ENCODE peak calls at places on chromosomes 4 and X, in five cellular contexts. One of them, this sample, is unnamed.

GRCh38 chr4:123365412-123365811 is 31.2 kb upstream of the SPRY1 start:
- DNase-seq in pancreas: no peak
- DNase-seq in GM12878: no peak
- DNase-seq in lower leg skin: no peak
- DNase-seq in left lung: no peak
- DNase-seq in this sample: no peak

GRCh38 chr4:70722199-70722791 is 531 bp downstream of the RUFY3 start:
- DNase-seq in pancreas: no peak
- DNase-seq in GM12878: no peak
- DNase-seq in lower leg skin: no peak
- DNase-seq in left lung: no peak
- DNase-seq in this sample: peak; percentile 68

GRCh38 chrX:966396-967070 is 245.9 kb downstream of the CRLF2 start:
- DNase-seq in pancreas: no peak
- DNase-seq in GM12878: no peak
- DNase-seq in lower leg skin: peak; percentile 54
- DNase-seq in left lung: peak; percentile 41
- DNase-seq in this sample: no peak

GRCh38 chrX:50813843-50814661 is at the start of gene SHROOM4:
- DNase-seq in pancreas: peak; percentile 22
- DNase-seq in GM12878: no peak
- DNase-seq in lower leg skin: peak; percentile 84
- DNase-seq in left lung: peak; percentile 87
- DNase-seq in this sample: peak; percentile 19

GRCh38 chrX:154607370-154607769 is 11.7 kb downstream of the CTAG1B start:
- DNase-seq in pancreas: no peak
- DNase-seq in GM12878: no peak
- DNase-seq in lower leg skin: peak; percentile 61
- DNase-seq in left lung: no peak
- DNase-seq in this sample: no peak

GRCh38 chrX:71198066-71198465 is 25.0 kb upstream of the GJB1 start:
- DNase-seq in pancreas: no peak
- DNase-seq in GM12878: peak; percentile 56
- DNase-seq in lower leg skin: no peak
- DNase-seq in left lung: no peak
- DNase-seq in this sample: no peak

GRCh38 chr4:56858302-56858644 is 36.8 kb upstream of the SPINK2 start:
- DNase-seq in pancreas: no peak
- DNase-seq in GM12878: no peak
- DNase-seq in lower leg skin: no peak
- DNase-seq in left lung: no peak
- DNase-seq in this sample: no peak

GRCh38 chr4:2860391-2861348 is 17.0 kb downstream of the ADD1 start:
- DNase-seq in pancreas: no peak
- DNase-seq in GM12878: no peak
- DNase-seq in lower leg skin: no peak
- DNase-seq in left lung: no peak
- DNase-seq in this sample: peak; percentile 41

GRCh38 chr4:33625762-33626161 is 2618.6 kb downstream of the ARAP2 start:
- DNase-seq in pancreas: no peak
- DNase-seq in GM12878: no peak
- DNase-seq in lower leg skin: no peak
- DNase-seq in left lung: no peak
- DNase-seq in this sample: no peak
- TF ChIP-seq CTCF in pancreas: no peak
- TF ChIP-seq CTCF in GM12878: no peak
- TF ChIP-seq CTCF in lower leg skin: no peak
- TF ChIP-seq CTCF in left lung: no peak
- TF ChIP-seq CTCF in this sample: no peak

DNA sequence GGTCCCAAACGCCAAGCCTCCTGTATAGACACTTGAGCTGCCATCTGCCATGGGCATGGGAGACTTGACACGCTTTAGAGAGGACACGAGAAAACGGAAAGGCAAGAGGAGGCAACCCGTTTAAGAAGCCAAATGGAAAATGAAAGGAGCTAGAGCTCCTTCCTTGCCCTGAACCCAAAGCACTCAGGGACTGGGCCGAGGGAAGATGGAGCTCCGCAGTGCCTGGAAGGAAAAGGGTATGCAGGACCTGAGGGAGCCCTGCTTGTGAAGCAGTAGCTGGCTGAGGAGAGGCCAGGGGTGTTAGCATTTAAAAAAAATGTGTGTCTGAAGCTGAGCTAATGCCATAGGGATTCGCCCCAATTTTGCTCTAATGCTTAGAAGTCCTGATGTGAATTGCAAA is 15.1 kb downstream of the MCF2 start:
- DNase-seq in pancreas: no peak
- DNase-seq in GM12878: no peak
- DNase-seq in lower leg skin: no peak
- DNase-seq in left lung: no peak
- DNase-seq in this sample: peak; percentile 2
- H3K4me3 ChIP-seq in pancreas: no peak overlapping the region
- H3K4me3 ChIP-seq in GM12878: no peak overlapping the region
- H3K4me3 ChIP-seq in lower leg skin: no peak overlapping the region
- H3K4me3 ChIP-seq in left lung: no peak overlapping the region
- H3K4me3 ChIP-seq in this sample: peak overlapping the region; percentile 49

DNA sequence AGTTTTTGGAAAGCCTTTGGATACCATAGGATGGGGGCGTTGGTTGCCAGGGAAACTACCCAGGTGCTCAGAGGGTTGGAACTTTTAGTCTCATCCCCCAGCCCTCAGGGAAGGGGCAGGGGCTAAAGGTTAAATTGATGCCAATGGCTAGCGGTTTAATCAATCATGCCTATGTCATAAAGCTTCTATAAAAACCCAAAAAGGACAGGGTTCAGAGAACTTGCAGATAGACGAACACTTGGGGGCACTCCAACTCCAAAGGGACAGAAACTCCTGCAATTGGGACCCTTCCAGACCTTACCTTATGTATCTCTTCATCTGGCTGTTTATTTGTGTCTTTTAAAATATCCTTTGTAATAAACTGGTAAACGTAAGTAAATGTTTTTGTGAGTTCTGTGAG is 30.0 kb upstream of the GPR173 start:
- DNase-seq in pancreas: no peak
- DNase-seq in GM12878: no peak
- DNase-seq in lower leg skin: no peak
- DNase-seq in left lung: no peak
- DNase-seq in this sample: peak; percentile 18
- TF ChIP-seq CTCF in pancreas: no peak
- TF ChIP-seq CTCF in GM12878: no peak
- TF ChIP-seq CTCF in lower leg skin: no peak
- TF ChIP-seq CTCF in left lung: no peak
- TF ChIP-seq CTCF in this sample: no peak

DNA sequence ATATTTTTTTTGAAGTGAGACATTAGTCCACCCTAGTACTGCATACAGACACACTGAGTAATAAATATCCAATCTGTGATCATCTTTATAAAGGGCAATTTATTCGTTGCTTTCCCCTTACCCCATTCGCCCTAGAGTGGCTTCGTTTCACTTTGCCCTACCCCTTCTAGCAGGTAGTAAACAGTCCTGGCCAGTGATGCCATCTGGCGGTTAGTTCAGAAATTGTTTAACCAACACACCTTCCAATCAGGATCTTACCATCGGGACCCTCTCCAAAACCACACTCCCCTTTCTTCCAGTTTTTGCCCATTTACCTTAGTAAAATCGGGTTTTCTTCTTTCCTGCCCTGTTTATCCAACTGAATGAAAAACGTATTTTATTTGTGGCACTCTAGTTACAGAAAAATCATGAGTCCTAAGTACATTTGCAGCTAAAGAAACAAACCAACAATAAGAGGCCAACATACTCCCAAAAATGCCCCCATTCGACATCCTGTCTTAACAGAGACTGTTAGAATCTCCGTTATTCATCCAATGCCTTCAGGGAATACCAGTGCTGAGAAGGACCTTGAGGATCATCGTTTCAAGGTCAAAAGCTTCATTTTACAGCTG is 2.2 kb downstream of the PPA2 start:
- DNase-seq in pancreas: peak; percentile 44
- DNase-seq in GM12878: peak; percentile 66
- DNase-seq in lower leg skin: peak; percentile 86
- DNase-seq in left lung: no peak
- DNase-seq in this sample: peak; percentile 82
- H3K4me3 ChIP-seq in pancreas: no peak overlapping the region
- H3K4me3 ChIP-seq in GM12878: peak overlapping the region; percentile 93
- H3K4me3 ChIP-seq in lower leg skin: no peak overlapping the region
- H3K4me3 ChIP-seq in left lung: no peak overlapping the region
- H3K4me3 ChIP-seq in this sample: peak overlapping the region; percentile 42

DNA sequence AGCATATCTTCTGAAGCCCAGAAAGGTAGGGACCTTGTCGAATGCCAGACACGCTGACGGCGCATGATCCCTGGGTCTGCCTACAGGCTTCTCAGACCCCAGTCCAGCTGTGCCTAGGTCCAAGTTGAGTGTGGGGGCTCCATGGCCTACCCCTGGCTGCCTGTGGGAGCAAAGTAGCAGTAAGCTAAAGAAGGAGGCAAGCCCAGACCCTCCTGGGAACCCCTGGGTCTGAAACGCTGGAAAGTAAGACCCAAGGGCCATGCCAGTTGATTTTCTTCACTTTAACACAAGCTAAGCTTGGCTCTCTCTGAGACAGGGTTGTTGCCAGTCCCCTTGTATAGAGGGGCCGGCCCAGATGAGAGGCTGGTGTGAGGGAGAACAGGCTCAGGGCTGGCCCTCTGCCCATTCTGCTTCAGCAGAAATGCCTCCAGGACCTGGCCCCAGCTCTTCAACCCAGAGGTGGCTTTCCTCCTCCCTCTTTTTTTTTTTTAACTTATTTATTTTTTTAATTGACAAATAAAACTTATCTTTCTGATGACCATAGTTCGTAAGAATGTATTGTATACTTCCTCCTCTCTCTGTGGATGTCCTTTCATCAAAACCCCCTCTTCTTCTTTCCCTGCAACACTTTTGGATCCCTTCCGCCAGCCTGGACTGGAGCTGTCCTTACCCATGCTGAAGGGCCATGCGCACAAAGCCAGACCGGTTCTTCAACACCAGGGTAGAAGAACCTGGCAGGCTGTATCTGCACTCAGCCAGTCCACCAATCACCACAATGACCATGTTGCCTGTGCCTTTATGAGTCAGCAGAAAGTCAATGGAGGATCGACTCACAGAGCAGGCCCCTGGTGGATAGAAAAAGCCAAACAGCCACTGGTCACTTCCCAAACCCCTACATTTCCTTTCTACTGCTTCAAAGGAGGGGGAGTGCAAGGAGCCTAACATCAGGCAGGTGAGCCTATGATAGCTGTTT is 7.1 kb downstream of the AWAT2 start:
- DNase-seq in pancreas: no peak
- DNase-seq in GM12878: no peak
- DNase-seq in lower leg skin: peak; percentile 66
- DNase-seq in left lung: no peak
- DNase-seq in this sample: no peak
- TF ChIP-seq CTCF in pancreas: no peak
- TF ChIP-seq CTCF in GM12878: no peak
- TF ChIP-seq CTCF in lower leg skin: no peak
- TF ChIP-seq CTCF in left lung: no peak
- TF ChIP-seq CTCF in this sample: no peak